ENCODE peak calls at places on chromosomes 5 and 9, in eight cellular contexts. P is left ventricle myocardium inferior, O is A549, D is Peyer's patch, E is uterus, G is IMR-90, L is astrocyte, A is tibial nerve. I is an unnamed sample. For H3K4me1, the result is how much of the 10 kb centered on the place peaks cover.

GRCh38 chr9:113221800-113222481 is 597 bp downstream of the SLC31A1 start:
- DNase-seq in P (no peak), O (peak), D (peak), E (no peak), G (no peak), L (no peak), A (no peak), I (no peak)

GRCh38 chr5:58649716-58650115 is 66.8 kb downstream of the RAB3C start:
- DNase-seq in P (no peak), O (no peak), D (no peak), E (no peak), G (no peak), L (no peak), A (no peak), I (peak)

GRCh38 chr9:91677822-91678221 is 254.2 kb upstream of the NFIL3 start:
- DNase-seq in P (no peak), O (no peak), D (no peak), E (no peak), G (no peak), L (no peak), A (no peak), I (no peak)

GRCh38 chr5:143479394-143479793 is 75.9 kb upstream of the NR3C1 start:
- DNase-seq in P (no peak), O (no peak), D (no peak), E (no peak), G (no peak), L (no peak), A (no peak), I (no peak)

GRCh38 chr5:36068751-36069281 is 2.1 kb upstream of the UGT3A2 start:
- DNase-seq in P (no peak), O (no peak), D (no peak), E (no peak), G (no peak), L (no peak), A (no peak), I (no peak)

GRCh38 chr9:34337404-34337803 is 8.0 kb downstream of the NUDT2 start:
- DNase-seq in P (no peak), O (no peak), D (no peak), E (no peak), G (peak), L (no peak), A (no peak), I (no peak)

GRCh38 chr9:36332006-36332405 is 68.1 kb downstream of the RNF38 start:
- DNase-seq in P (no peak), O (no peak), D (no peak), E (no peak), G (peak), L (no peak), A (no peak), I (no peak)

GRCh38 chr5:64682608-64683007 is 7.7 kb upstream of the SHISAL2B start:
- DNase-seq in P (no peak), O (no peak), D (no peak), E (no peak), G (no peak), L (no peak), A (no peak), I (no peak)

GRCh38 chr5:86507574-86507973 is 110.2 kb upstream of the COX7C start:
- DNase-seq in P (no peak), O (no peak), D (no peak), E (no peak), G (no peak), L (no peak), A (no peak), I (no peak)

GRCh38 chr5:88094403-88094802 is 174.2 kb downstream of the TMEM161B start:
- DNase-seq in P (no peak), O (no peak), D (no peak), E (no peak), G (no peak), L (no peak), A (no peak), I (no peak)

GRCh38 chr9:97511762-97512429 is 10.4 kb downstream of the TMOD1 start:
- DNase-seq in P (no peak), O (no peak), D (no peak), E (no peak), G (no peak), L (no peak), A (no peak), I (no peak)

GRCh38 chr5:2205185-2205585 is 322.5 kb upstream of the IRX4 start:
- DNase-seq in P (no peak), O (no peak), D (no peak), E (no peak), G (no peak), L (no peak), A (no peak), I (no peak)

GRCh38 chr5:156922207-156922792 is 40.7 kb downstream of the TIMD4 start:
- DNase-seq in P (no peak), O (no peak), D (no peak), E (no peak), G (no peak), L (no peak), A (no peak), I (no peak)

GRCh38 chr5:75054110-75054930 is 2.0 kb upstream of the GCNT4 start:
- DNase-seq in P (peak), O (no peak), D (peak), E (peak), G (peak), L (peak), A (peak), I (no peak)

GRCh38 chr5:79200573-79201183 is 35.3 kb upstream of the JMY start:
- DNase-seq in P (no peak), O (peak), D (no peak), E (no peak), G (peak), L (no peak), A (no peak), I (peak)

GRCh38 chr5:172045315-172045632 is 38.8 kb upstream of the FBXW11 start:
- DNase-seq in P (no peak), O (no peak), D (no peak), E (no peak), G (no peak), L (no peak), A (no peak), I (no peak)

GRCh38 chr5:96692436-96692835 is 30.3 kb downstream of the CAST start:
- DNase-seq in P (no peak), O (no peak), D (no peak), E (no peak), G (peak), L (no peak), A (no peak), I (no peak)

GRCh38 chr5:9062873-9063272 is 483.0 kb downstream of the SEMA5A start:
- DNase-seq in P (no peak), O (no peak), D (no peak), E (no peak), G (no peak), L (no peak), A (no peak), I (no peak)

GRCh38 chr5:146656638-146657037 is 140.6 kb upstream of the GPR151 start:
- DNase-seq in P (no peak), O (no peak), D (no peak), E (no peak), G (no peak), L (no peak), A (no peak), I (no peak)

GRCh38 chr5:133825631-133826289 is 142.7 kb downstream of the C5orf15 start:
- DNase-seq in P (no peak), O (no peak), D (no peak), E (no peak), G (no peak), L (no peak), A (no peak), I (peak)

GRCh38 chr5:115809946-115810345 is 6.5 kb downstream of the CDO1 start:
- DNase-seq in P (no peak), O (no peak), D (no peak), E (no peak), G (no peak), L (no peak), A (no peak), I (no peak)

GRCh38 chr5:116516021-116516420 is 58.6 kb downstream of the SEMA6A start:
- DNase-seq in P (no peak), O (no peak), D (no peak), E (no peak), G (no peak), L (no peak), A (no peak), I (no peak)

GRCh38 chr5:151496041-151496484 is 48.7 kb downstream of the SLC36A1 start:
- DNase-seq in P (no peak), O (no peak), D (no peak), E (no peak), G (peak), L (peak), A (no peak), I (peak)

GRCh38 chr5:53109041-53109435 is 519 bp downstream of the MOCS2 start:
- DNase-seq in P (no peak), O (no peak), D (no peak), E (no peak), G (no peak), L (no peak), A (no peak), I (no peak)

GRCh38 chr9:135010363-135010860 is 77.1 kb upstream of the OLFM1 start:
- DNase-seq in P (no peak), O (no peak), D (no peak), E (no peak), G (no peak), L (no peak), A (no peak), I (no peak)

GRCh38 chr5:129541648-129542251 is 81.7 kb downstream of the ADAMTS19 start:
- DNase-seq in P (no peak), O (no peak), D (no peak), E (no peak), G (peak), L (peak), A (no peak), I (no peak)

GRCh38 chr5:163504091-163504931 is 1.1 kb upstream of the MAT2B start:
- DNase-seq in P (peak), O (no peak), D (peak), E (peak), G (peak), L (peak), A (peak), I (peak)

GRCh38 chr5:71651554-71651953 is 64.4 kb downstream of the MCCC2 start:
- DNase-seq in P (no peak), O (no peak), D (no peak), E (no peak), G (no peak), L (no peak), A (no peak), I (no peak)

GRCh38 chr9:89427621-89428221 is 70.2 kb downstream of the SEMA4D start:
- DNase-seq in P (no peak), O (no peak), D (no peak), E (no peak), G (peak), L (no peak), A (no peak), I (no peak)

GRCh38 chr9:137353223-137354152 is 51.4 kb upstream of the NRARP start:
- DNase-seq in P (peak), O (no peak), D (peak), E (no peak), G (no peak), L (no peak), A (no peak), I (no peak)

GRCh38 chr9:19375536-19375935 is 4.5 kb downstream of the RPS6 start:
- DNase-seq in P (no peak), O (no peak), D (no peak), E (no peak), G (peak), L (peak), A (no peak), I (no peak)

GRCh38 chr5:68740204-68740910 is 353.5 kb upstream of the SLC30A5 start:
- DNase-seq in P (no peak), O (no peak), D (no peak), E (no peak), G (no peak), L (no peak), A (no peak), I (no peak)

GRCh38 chr5:41418220-41419031 is 92.0 kb downstream of the PLCXD3 start:
- DNase-seq in P (no peak), O (peak), D (no peak), E (no peak), G (peak), L (peak), A (no peak), I (no peak)

GRCh38 chr9:22030101-22030598 is 21.0 kb upstream of the CDKN2B start:
- DNase-seq in P (no peak), O (no peak), D (no peak), E (no peak), G (peak), L (peak), A (no peak), I (no peak)

GRCh38 chr9:116027511-116027910 is 126.1 kb upstream of the PAPPA start:
- DNase-seq in P (no peak), O (no peak), D (no peak), E (no peak), G (peak), L (peak), A (no peak), I (no peak)

GRCh38 chr9:21974230-21974541 is 20.0 kb downstream of the CDKN2A start:
- DNase-seq in P (no peak), O (no peak), D (no peak), E (no peak), G (no peak), L (no peak), A (no peak), I (no peak)

GRCh38 chr5:142827934-142828576 is 57.9 kb downstream of the ARHGAP26 start:
- DNase-seq in P (no peak), O (no peak), D (no peak), E (no peak), G (peak), L (peak), A (no peak), I (no peak)

GRCh38 chr5:168106008-168106761 is 185.3 kb upstream of the WWC1 start:
- DNase-seq in P (no peak), O (no peak), D (no peak), E (no peak), G (peak), L (peak), A (no peak), I (no peak)

GRCh38 chr9:111712369-111712768 is 51.0 kb downstream of the GNG10 start:
- DNase-seq in P (no peak), O (no peak), D (no peak), E (no peak), G (no peak), L (no peak), A (no peak), I (no peak)
- TF ChIP-seq CTCF in P (no peak), O (no peak), D (no peak), E (no peak), G (no peak), L (no peak), A (no peak), I (no peak)

GRCh38 chr5:44389410-44389879 is at the start of gene FGF10:
- DNase-seq in P (peak), O (no peak), D (peak), E (peak), G (no peak), L (no peak), A (peak), I (peak)

GRCh38 chr5:44388504-44389409 is 463 bp downstream of the FGF10 start:
- DNase-seq in P (peak), O (no peak), D (peak), E (peak), G (peak), L (no peak), A (peak), I (no peak)

GRCh38 chr5:44387911-44388310 is 1.3 kb downstream of the FGF10 start:
- DNase-seq in P (no peak), O (no peak), D (no peak), E (no peak), G (no peak), L (no peak), A (no peak), I (no peak)

GRCh38 chr5:44387391-44387790 is 1.8 kb downstream of the FGF10 start:
- DNase-seq in P (no peak), O (no peak), D (no peak), E (no peak), G (no peak), L (no peak), A (no peak), I (no peak)

GRCh38 chr5:44390332-44390731 is 1.1 kb upstream of the FGF10 start:
- DNase-seq in P (no peak), O (no peak), D (no peak), E (no peak), G (no peak), L (no peak), A (no peak), I (no peak)
- H3K4me3 ChIP-seq in P (no peak), O (no peak), D (no peak), E (no peak), G (no peak), L (no peak), A (no peak), I (no peak)

DNA sequence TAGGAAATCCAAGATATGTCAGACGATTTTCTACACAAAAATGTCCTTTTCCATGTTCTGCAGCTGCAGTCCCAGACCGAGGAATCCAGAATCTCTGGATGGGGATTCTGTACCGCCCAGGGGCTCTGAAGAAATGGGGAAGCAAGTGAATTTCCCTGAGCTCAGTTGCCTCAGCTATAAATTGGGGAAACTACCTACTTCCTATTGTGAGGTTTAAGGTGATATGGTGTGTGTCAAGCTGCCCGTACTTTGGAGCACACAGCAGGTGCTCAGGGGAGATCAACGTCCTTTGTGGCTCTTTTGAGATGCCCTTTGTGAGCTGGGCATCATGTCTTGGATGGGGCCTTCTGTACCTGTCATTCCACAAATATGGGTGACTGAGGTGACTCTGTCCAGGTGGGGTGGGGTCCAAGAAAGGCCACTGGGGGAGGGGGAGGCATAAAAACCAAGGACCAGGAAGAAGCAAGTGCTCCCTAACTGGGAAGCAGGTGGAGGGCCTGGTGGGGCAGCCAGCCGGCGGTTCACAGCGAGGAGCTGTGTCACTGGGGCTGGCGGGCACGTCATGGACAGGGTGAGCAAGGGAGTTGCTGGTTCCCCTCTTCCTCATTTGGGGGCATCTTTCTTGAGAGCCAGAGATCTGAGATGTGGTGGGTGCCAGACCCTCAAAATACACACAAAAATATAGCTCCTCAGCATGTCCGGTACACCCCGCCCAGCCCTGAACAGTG is 116.0 kb downstream of the CRB2 start:
- DNase-seq in P (no peak), O (no peak), D (no peak), E (no peak), G (no peak), L (no peak), A (no peak), I (no peak)
- H3K4me1 ChIP-seq in P (under half), O (under half), D (under half), E (under half), G (under half), L (under half), A (under half), I (under half)

GRCh38 chr5:20000416-20000815 is 12.4 kb upstream of the CDH18 start:
- DNase-seq in P (no peak), O (no peak), D (no peak), E (no peak), G (no peak), L (peak), A (no peak), I (no peak)
- TF ChIP-seq CTCF in P (no peak), O (no peak), D (no peak), E (no peak), G (no peak), L (no peak), A (no peak), I (no peak)